ENCODE peak calls at places on chromosomes 12 and 14, in nine cellular contexts. One of them, this sample, is unnamed.

GRCh38 chr12:47818701-47819543 is 781 bp downstream of the HDAC7 start:
- DNase-seq in PC-9: peak
- DNase-seq in astrocyte of the cerebellum: no peak
- DNase-seq in HFF-Myc: no peak
- DNase-seq in epithelial cell of esophagus: no peak
- DNase-seq in OCI-LY7: peak
- DNase-seq in CD8-positive, alpha-beta T cell: peak
- DNase-seq in coronary artery: no peak
- DNase-seq in A549: peak
- DNase-seq in this sample: no peak

GRCh38 chr12:109489016-109489954 is 11.9 kb downstream of the UBE3B start:
- DNase-seq in PC-9: no peak
- DNase-seq in astrocyte of the cerebellum: no peak
- DNase-seq in HFF-Myc: no peak
- DNase-seq in epithelial cell of esophagus: no peak
- DNase-seq in OCI-LY7: no peak
- DNase-seq in CD8-positive, alpha-beta T cell: no peak
- DNase-seq in coronary artery: no peak
- DNase-seq in A549: no peak
- DNase-seq in this sample: no peak

GRCh38 chr12:56101045-56101444 is 3.3 kb upstream of the PA2G4 start:
- DNase-seq in PC-9: no peak
- DNase-seq in astrocyte of the cerebellum: no peak
- DNase-seq in HFF-Myc: no peak
- DNase-seq in epithelial cell of esophagus: no peak
- DNase-seq in OCI-LY7: no peak
- DNase-seq in CD8-positive, alpha-beta T cell: no peak
- DNase-seq in coronary artery: no peak
- DNase-seq in A549: no peak
- DNase-seq in this sample: no peak

GRCh38 chr12:94057262-94058151 is 90.9 kb upstream of the PLXNC1 start:
- DNase-seq in PC-9: peak
- DNase-seq in astrocyte of the cerebellum: no peak
- DNase-seq in HFF-Myc: no peak
- DNase-seq in epithelial cell of esophagus: no peak
- DNase-seq in OCI-LY7: no peak
- DNase-seq in CD8-positive, alpha-beta T cell: no peak
- DNase-seq in coronary artery: no peak
- DNase-seq in A549: no peak
- DNase-seq in this sample: no peak

GRCh38 chr14:51458563-51458955 is 193.2 kb upstream of the FRMD6 start:
- DNase-seq in PC-9: no peak
- DNase-seq in astrocyte of the cerebellum: no peak
- DNase-seq in HFF-Myc: peak
- DNase-seq in epithelial cell of esophagus: peak
- DNase-seq in OCI-LY7: no peak
- DNase-seq in CD8-positive, alpha-beta T cell: no peak
- DNase-seq in coronary artery: no peak
- DNase-seq in A549: no peak
- DNase-seq in this sample: no peak

GRCh38 chr12:88255224-88255623 is 113.1 kb downstream of the TMTC3 start:
- DNase-seq in PC-9: no peak
- DNase-seq in astrocyte of the cerebellum: no peak
- DNase-seq in HFF-Myc: no peak
- DNase-seq in epithelial cell of esophagus: no peak
- DNase-seq in OCI-LY7: no peak
- DNase-seq in CD8-positive, alpha-beta T cell: no peak
- DNase-seq in coronary artery: no peak
- DNase-seq in A549: no peak
- DNase-seq in this sample: no peak

GRCh38 chr14:98293527-98293926 is 978.5 kb downstream of the BCL11B start:
- DNase-seq in PC-9: no peak
- DNase-seq in astrocyte of the cerebellum: peak
- DNase-seq in HFF-Myc: no peak
- DNase-seq in epithelial cell of esophagus: peak
- DNase-seq in OCI-LY7: no peak
- DNase-seq in CD8-positive, alpha-beta T cell: no peak
- DNase-seq in coronary artery: no peak
- DNase-seq in A549: no peak
- DNase-seq in this sample: no peak

GRCh38 chr14:33271216-33271615 is 332.5 kb downstream of the NPAS3 start:
- DNase-seq in PC-9: no peak
- DNase-seq in astrocyte of the cerebellum: peak
- DNase-seq in HFF-Myc: no peak
- DNase-seq in epithelial cell of esophagus: no peak
- DNase-seq in OCI-LY7: no peak
- DNase-seq in CD8-positive, alpha-beta T cell: no peak
- DNase-seq in coronary artery: no peak
- DNase-seq in A549: no peak
- DNase-seq in this sample: no peak

GRCh38 chr14:104119119-104119699 is 19.2 kb upstream of the KIF26A start:
- DNase-seq in PC-9: no peak
- DNase-seq in astrocyte of the cerebellum: no peak
- DNase-seq in HFF-Myc: no peak
- DNase-seq in epithelial cell of esophagus: peak
- DNase-seq in OCI-LY7: no peak
- DNase-seq in CD8-positive, alpha-beta T cell: no peak
- DNase-seq in coronary artery: no peak
- DNase-seq in A549: no peak
- DNase-seq in this sample: no peak
- H3K4me3 ChIP-seq in PC-9: no peak
- H3K4me3 ChIP-seq in astrocyte of the cerebellum: no peak
- H3K4me3 ChIP-seq in HFF-Myc: no peak
- H3K4me3 ChIP-seq in epithelial cell of esophagus: peak
- H3K4me3 ChIP-seq in OCI-LY7: no peak
- H3K4me3 ChIP-seq in CD8-positive, alpha-beta T cell: no peak
- H3K4me3 ChIP-seq in coronary artery: no peak
- H3K4me3 ChIP-seq in A549: no peak
- H3K4me3 ChIP-seq in this sample: no peak

GRCh38 chr12:116434155-116435065 is 124.8 kb upstream of the MAP1LC3B2 start:
- DNase-seq in PC-9: peak
- DNase-seq in astrocyte of the cerebellum: peak
- DNase-seq in HFF-Myc: peak
- DNase-seq in epithelial cell of esophagus: peak
- DNase-seq in OCI-LY7: no peak
- DNase-seq in CD8-positive, alpha-beta T cell: no peak
- DNase-seq in coronary artery: peak
- DNase-seq in A549: peak
- DNase-seq in this sample: no peak
- H3K4me3 ChIP-seq in PC-9: peak
- H3K4me3 ChIP-seq in astrocyte of the cerebellum: peak
- H3K4me3 ChIP-seq in HFF-Myc: peak
- H3K4me3 ChIP-seq in epithelial cell of esophagus: no peak
- H3K4me3 ChIP-seq in OCI-LY7: no peak
- H3K4me3 ChIP-seq in CD8-positive, alpha-beta T cell: no peak
- H3K4me3 ChIP-seq in coronary artery: peak
- H3K4me3 ChIP-seq in A549: peak
- H3K4me3 ChIP-seq in this sample: no peak

DNA sequence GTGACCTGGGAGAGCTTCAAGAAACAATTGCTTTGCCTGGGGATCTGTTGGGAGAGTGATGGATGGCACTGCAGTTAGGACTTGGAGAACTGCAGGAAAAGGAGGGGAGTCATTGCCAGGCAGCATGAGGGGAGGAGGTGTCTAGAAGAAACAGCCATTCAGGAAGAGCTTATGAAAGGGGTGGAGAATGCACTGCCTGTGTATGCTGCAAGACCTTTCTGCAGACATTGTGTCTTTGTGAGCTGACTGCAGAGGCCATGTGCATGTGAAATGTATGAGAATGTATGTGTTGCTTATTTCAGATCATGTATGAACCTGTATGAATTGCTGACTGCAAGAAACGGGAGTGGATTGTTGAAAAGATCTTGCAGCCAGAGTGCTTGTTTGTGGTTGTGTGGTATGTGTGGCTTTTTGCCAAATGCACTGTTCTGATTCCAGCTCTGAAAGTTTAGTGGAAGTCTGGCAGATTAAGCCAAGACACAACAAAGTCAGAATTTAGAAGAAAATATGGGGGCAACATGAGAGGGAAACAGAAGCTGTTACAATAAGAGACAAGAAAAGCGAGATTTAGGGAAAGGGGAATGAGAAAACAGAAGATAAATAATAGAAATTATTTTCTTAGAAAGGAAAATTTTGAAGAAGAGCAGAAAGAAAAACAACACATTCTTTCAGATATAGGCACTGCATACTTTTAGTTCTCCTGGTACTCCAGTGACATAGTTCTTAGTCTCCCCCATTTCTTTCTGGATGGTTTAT is 9.8 kb upstream of the RIMKLB start:
- DNase-seq in PC-9: peak
- DNase-seq in astrocyte of the cerebellum: peak
- DNase-seq in HFF-Myc: peak
- DNase-seq in epithelial cell of esophagus: peak
- DNase-seq in OCI-LY7: peak
- DNase-seq in CD8-positive, alpha-beta T cell: no peak
- DNase-seq in coronary artery: peak
- DNase-seq in A549: peak
- DNase-seq in this sample: no peak
- H3K4me3 ChIP-seq in PC-9: no peak
- H3K4me3 ChIP-seq in astrocyte of the cerebellum: no peak
- H3K4me3 ChIP-seq in HFF-Myc: no peak
- H3K4me3 ChIP-seq in epithelial cell of esophagus: no peak
- H3K4me3 ChIP-seq in OCI-LY7: peak
- H3K4me3 ChIP-seq in CD8-positive, alpha-beta T cell: no peak
- H3K4me3 ChIP-seq in coronary artery: peak
- H3K4me3 ChIP-seq in A549: peak
- H3K4me3 ChIP-seq in this sample: no peak

DNA sequence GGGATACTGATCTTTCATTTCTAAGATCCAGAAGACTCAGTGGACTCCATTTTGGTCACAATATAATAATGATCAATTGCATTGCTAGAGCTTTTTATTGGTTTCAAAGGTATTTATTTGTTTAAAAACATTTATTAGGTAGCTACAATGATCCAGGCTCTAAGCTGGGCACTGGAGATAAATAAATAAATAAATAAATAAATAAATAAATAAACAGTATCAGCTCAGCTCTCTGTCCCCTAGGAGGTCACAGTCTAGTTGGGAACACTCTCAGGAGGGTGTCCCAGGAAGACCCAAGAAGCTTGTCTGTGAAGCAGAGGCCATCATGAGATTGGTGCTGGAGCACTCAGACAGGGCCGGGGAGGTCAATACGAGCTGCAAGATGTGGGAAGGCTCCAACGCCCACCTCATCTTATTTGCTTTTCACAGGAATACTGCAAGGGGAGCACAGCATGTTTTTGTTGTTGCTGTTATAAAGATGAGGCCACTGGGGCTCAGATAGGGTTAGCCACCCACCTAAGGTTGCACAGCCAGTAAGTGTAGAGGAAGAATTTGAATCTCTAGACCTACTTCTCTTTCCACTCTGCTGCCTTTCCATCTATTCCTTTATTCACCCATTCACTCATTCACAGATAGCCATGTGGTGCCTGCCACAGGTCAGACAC is 15.5 kb downstream of the ASB2 start:
- DNase-seq in PC-9: no peak
- DNase-seq in astrocyte of the cerebellum: no peak
- DNase-seq in HFF-Myc: no peak
- DNase-seq in epithelial cell of esophagus: no peak
- DNase-seq in OCI-LY7: no peak
- DNase-seq in CD8-positive, alpha-beta T cell: no peak
- DNase-seq in coronary artery: no peak
- DNase-seq in A549: no peak
- DNase-seq in this sample: no peak
- H3K4me3 ChIP-seq in PC-9: no peak
- H3K4me3 ChIP-seq in astrocyte of the cerebellum: no peak
- H3K4me3 ChIP-seq in HFF-Myc: no peak
- H3K4me3 ChIP-seq in epithelial cell of esophagus: no peak
- H3K4me3 ChIP-seq in OCI-LY7: peak
- H3K4me3 ChIP-seq in CD8-positive, alpha-beta T cell: no peak
- H3K4me3 ChIP-seq in coronary artery: no peak
- H3K4me3 ChIP-seq in A549: no peak
- H3K4me3 ChIP-seq in this sample: no peak